ENCODE peak calls at places on chromosome 11, in five cellular contexts. C is PC-3, S is cardiac fibroblast, Q is GM23248, F is cardiac muscle cell. N is an unnamed sample.

GRCh38 chr11:86676010-86676409 is 3.6 kb upstream of the ME3 start:
- DNase-seq in S (no peak), F (no peak), Q (no peak), C (no peak), N (no peak)

GRCh38 chr11:33248416-33248957 is 8.7 kb upstream of the HIPK3 start:
- DNase-seq in S (no peak), C (no peak), Q (peak; percentile 82), F (no peak), N (peak; percentile 5)

GRCh38 chr11:134245434-134245833 is 7.7 kb downstream of the THYN1 start:
- DNase-seq in Q (no peak), S (no peak), C (no peak), F (no peak), N (no peak)

GRCh38 chr11:93192163-93192562 is 5.6 kb downstream of the SLC36A4 start:
- DNase-seq in S (peak; percentile 3), C (no peak), F (peak; percentile 41), Q (no peak), N (no peak)

GRCh38 chr11:10263929-10264328 is 30.1 kb downstream of the SBF2 start:
- DNase-seq in Q (peak; percentile 81), S (peak; percentile 47), C (peak; percentile 34), F (no peak), N (peak; percentile 48)

GRCh38 chr11:43833657-43834073 is 47.0 kb upstream of the ALKBH3 start:
- DNase-seq in Q (peak; percentile 20), C (peak; percentile 15), F (no peak), S (peak; percentile 82), N (no peak)

GRCh38 chr11:94417386-94417987 is 16.3 kb upstream of the GPR83 start:
- DNase-seq in C (peak; percentile 71), F (peak; percentile 11), S (peak; percentile 63), Q (peak; percentile 64), N (peak; percentile 4)

GRCh38 chr11:34770111-34770510 is 146.1 kb downstream of the APIP start:
- DNase-seq in F (no peak), C (no peak), Q (no peak), S (no peak), N (no peak)

GRCh38 chr11:67431346-67432249 is 3.3 kb downstream of the RPS6KB2 start:
- DNase-seq in Q (no peak), C (no peak), F (no peak), S (no peak), N (no peak)

GRCh38 chr11:123487157-123487744 is 57.2 kb downstream of the GRAMD1B start:
- DNase-seq in C (no peak), S (no peak), F (no peak), Q (no peak), N (no peak)

GRCh38 chr11:125481531-125481930 is 14.5 kb downstream of the FEZ1 start:
- DNase-seq in S (no peak), Q (no peak), F (no peak), C (no peak), N (no peak)

GRCh38 chr11:118918686-118919280 is 6.9 kb downstream of the BCL9L start:
- DNase-seq in F (no peak), Q (peak; percentile 68), S (peak; percentile 73), C (no peak), N (no peak)

GRCh38 chr11:91230647-91231046 is 994.0 kb upstream of the FAT3 start:
- DNase-seq in Q (no peak), S (no peak), C (no peak), F (no peak), N (no peak)

GRCh38 chr11:46562527-46562926 is 31.3 kb downstream of the AMBRA1 start:
- DNase-seq in Q (no peak), F (no peak), S (no peak), C (no peak), N (no peak)

GRCh38 chr11:20355221-20356219 is 8.0 kb upstream of the HTATIP2 start:
- DNase-seq in C (peak; percentile 68), S (peak; percentile 62), Q (peak; percentile 72), F (peak; percentile 44), N (no peak)

GRCh38 chr11:108538022-108538424 is 39.8 kb upstream of the POGLUT3 start:
- DNase-seq in C (no peak), Q (no peak), F (no peak), S (no peak), N (no peak)

GRCh38 chr11:128728767-128729587 is 35.1 kb downstream of the FLI1 start:
- DNase-seq in C (no peak), S (no peak), F (no peak), Q (no peak), N (no peak)

GRCh38 chr11:112564228-112564955 is 303.7 kb upstream of the PLET1 start:
- DNase-seq in F (no peak), C (peak; percentile 38), Q (peak; percentile 49), S (peak; percentile 46), N (peak; percentile 41)

GRCh38 chr11:124800226-124800929 is at the start of gene MSANTD2:
- DNase-seq in Q (peak; percentile 90), S (peak; percentile 88), C (peak; percentile 76), F (peak; percentile 90), N (peak; percentile 67)

GRCh38 chr11:74592063-74592440 is 330 bp upstream of the POLD3 start:
- DNase-seq in C (no peak), F (no peak), Q (peak; percentile 49), S (peak; percentile 33), N (no peak)

GRCh38 chr11:115129771-115130306 is 374.4 kb downstream of the CADM1 start:
- DNase-seq in F (no peak), S (no peak), Q (no peak), C (no peak), N (no peak)
- H3K4me3 ChIP-seq in F (no peak overlapping the region), S (no peak overlapping the region), Q (no peak overlapping the region), C (no peak overlapping the region), N (no peak overlapping the region)

GRCh38 chr11:12008790-12009616 is 577 bp upstream of the DKK3 start:
- DNase-seq in S (peak; percentile 67), C (no peak), F (peak; percentile 89), Q (peak; percentile 28), N (no peak)
- H3K4me3 ChIP-seq in S (peak overlapping the region; percentile 68), C (no peak overlapping the region), F (peak overlapping the region; percentile 91), Q (peak overlapping the region; percentile 73), N (peak overlapping the region; percentile 75)

DNA sequence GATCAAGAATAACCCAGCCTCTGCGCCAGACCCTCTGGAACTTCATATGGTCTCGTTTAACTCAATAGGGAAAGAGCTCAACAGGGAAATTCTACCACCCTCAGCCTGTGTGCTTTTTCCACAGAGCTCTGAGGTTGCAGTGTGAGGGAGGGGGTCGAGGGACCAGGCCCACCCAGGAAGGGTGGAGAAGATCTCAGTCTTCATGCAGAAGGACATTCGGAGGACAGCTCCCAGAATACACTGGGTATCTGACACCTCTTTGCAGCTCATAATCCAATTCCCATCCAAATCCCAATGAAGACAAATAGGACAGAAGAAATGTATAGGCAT is 56.6 kb downstream of the ST14 start:
- DNase-seq in Q (no peak), C (no peak), F (no peak), S (no peak), N (no peak)
- H3K4me3 ChIP-seq in Q (no peak overlapping the region), C (no peak overlapping the region), F (no peak overlapping the region), S (no peak overlapping the region), N (no peak overlapping the region)

GRCh38 chr11:69635804-69636511 is 5.0 kb upstream of the CCND1 start:
- DNase-seq in C (no peak), S (no peak), F (no peak), Q (no peak), N (no peak)
- H3K4me3 ChIP-seq in C (peak overlapping the region; percentile 59), S (peak overlapping the region; percentile 26), F (peak overlapping the region; percentile 17), Q (peak overlapping the region; percentile 85), N (peak overlapping the region; percentile 36)

DNA sequence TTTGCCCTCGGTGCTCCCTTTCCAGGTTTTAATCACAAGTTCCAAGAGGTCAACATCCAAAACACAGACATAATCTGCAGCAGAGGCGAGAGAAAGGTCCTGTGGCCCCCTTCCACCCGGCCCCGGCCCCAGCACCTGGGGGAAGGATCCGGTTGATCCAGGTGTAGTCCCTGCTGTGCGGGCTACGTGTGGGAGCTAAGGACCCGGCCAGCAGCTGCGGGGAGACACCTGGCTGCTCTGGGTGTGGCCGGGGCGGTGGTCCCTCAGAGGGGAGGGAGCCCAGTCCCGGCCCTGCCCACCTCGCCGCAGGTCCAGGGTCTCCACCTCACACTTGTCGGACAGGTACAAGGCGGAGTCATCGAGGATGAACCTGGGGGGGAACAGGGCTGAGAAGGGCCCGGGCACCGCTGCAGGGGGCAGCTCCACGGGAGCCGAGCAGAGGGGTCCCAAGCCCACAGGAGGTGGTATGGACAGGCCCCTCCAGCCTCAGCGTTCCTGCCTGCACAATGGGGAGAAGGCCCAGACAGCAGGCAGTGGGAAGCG is 13.6 kb downstream of the ATG2A start:
- DNase-seq in Q (no peak), S (no peak), F (no peak), C (no peak), N (no peak)
- H3K4me3 ChIP-seq in Q (no peak overlapping the region), S (no peak overlapping the region), F (no peak overlapping the region), C (no peak overlapping the region), N (no peak overlapping the region)

N was measured in skeletal muscle cell.